ENCODE peak calls at places on chromosomes 4 and X, in six cellular contexts. K is SK-N-SH, L is K562, O is A549, Y is H1, Z is HepG2. P is an unnamed sample.

GRCh38 chr4:56762484-56763250 is 58.8 kb downstream of the SPINK2 start:
- DNase-seq in K (no peak), L (no peak), O (no peak), Y (no peak), Z (no peak), P (no peak)

GRCh38 chr4:167100120-167100519 is 134.2 kb downstream of the SPOCK3 start:
- DNase-seq in K (no peak), L (no peak), O (peak), Y (no peak), Z (peak), P (peak)

GRCh38 chr4:2378898-2379297 is 39.5 kb downstream of the ZFYVE28 start:
- DNase-seq in K (no peak), L (no peak), O (no peak), Y (no peak), Z (no peak), P (no peak)

GRCh38 chr4:142405021-142405991 is 440.8 kb downstream of the INPP4B start:
- DNase-seq in K (no peak), L (no peak), O (peak), Y (no peak), Z (no peak), P (peak)

GRCh38 chr4:15506464-15506863 is 36.8 kb downstream of the CC2D2A start:
- DNase-seq in K (no peak), L (no peak), O (no peak), Y (no peak), Z (no peak), P (no peak)

GRCh38 chr4:52408037-52408436 is 251.1 kb downstream of the USP46 start:
- DNase-seq in K (no peak), L (no peak), O (no peak), Y (no peak), Z (no peak), P (no peak)

GRCh38 chr4:26178874-26179273 is 141.9 kb upstream of the RBPJ start:
- DNase-seq in K (no peak), L (no peak), O (no peak), Y (no peak), Z (no peak), P (no peak)

GRCh38 chr4:134762053-134762452 is 560.5 kb upstream of the PABPC4L start:
- DNase-seq in K (peak), L (peak), O (no peak), Y (peak), Z (peak), P (no peak)

DNA sequence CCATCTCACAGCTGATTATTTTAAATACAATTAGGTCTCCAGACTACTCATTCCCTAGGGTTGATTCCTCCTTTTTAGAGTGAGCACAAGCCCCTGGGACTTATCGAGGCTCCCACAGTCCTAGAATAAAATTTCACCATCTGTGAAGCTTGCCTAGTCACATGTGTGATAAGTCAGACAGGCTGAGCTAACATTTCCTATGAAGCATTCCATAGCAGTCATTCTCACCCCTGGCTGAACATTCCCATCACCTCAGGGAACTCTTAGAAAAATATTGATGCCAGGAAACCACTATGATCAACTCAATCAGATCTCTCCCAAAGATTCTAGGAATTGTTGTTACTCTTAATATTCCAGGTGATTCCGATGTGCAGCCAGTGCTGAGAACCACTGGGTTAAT is 37.7 kb downstream of the ARHGEF9 start:
- DNase-seq in K (no peak), L (no peak), O (no peak), Y (no peak), Z (no peak), P (no peak)
- TF ChIP-seq CHD2 in K (no peak), L (no peak), O (no peak), Y (no peak), Z (no peak), P (no peak)

DNA sequence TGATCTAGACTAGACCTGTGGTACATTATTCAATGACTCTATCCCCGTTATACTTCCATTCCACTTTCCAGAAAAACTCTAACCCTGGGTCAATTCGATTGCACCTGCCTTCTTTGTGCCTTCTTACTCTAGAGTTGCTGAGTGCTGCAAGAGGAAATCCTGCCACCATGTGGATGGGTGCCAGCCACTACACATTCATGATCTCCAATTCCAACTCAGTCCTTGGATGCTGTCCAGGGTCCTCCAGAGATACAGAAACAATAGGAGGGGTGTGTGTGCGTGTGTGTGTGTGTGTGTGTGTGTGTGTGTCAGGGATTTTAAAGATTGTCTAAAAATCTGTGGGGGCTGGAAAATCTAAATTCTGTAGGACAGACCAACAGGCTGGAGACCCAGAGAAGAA is 42.9 kb upstream of the INTS6L start:
- DNase-seq in K (peak), L (peak), O (peak), Y (no peak), Z (peak), P (no peak)
- TF ChIP-seq CHD2 in K (no peak), L (no peak), O (no peak), Y (no peak), Z (no peak), P (no peak)

GRCh38 chr4:139506774-139507173 is 49.2 kb downstream of the SETD7 start:
- DNase-seq in K (no peak), L (no peak), O (no peak), Y (no peak), Z (no peak), P (no peak)

GRCh38 chr4:139511320-139511719 is 44.7 kb downstream of the SETD7 start:
- DNase-seq in K (no peak), L (peak), O (no peak), Y (no peak), Z (no peak), P (no peak)

GRCh38 chr4:139508581-139509237 is 47.3 kb downstream of the SETD7 start:
- DNase-seq in K (no peak), L (no peak), O (no peak), Y (no peak), Z (no peak), P (no peak)

GRCh38 chr4:139514382-139515059 is 41.5 kb downstream of the SETD7 start:
- DNase-seq in K (peak), L (peak), O (no peak), Y (no peak), Z (no peak), P (no peak)

DNA sequence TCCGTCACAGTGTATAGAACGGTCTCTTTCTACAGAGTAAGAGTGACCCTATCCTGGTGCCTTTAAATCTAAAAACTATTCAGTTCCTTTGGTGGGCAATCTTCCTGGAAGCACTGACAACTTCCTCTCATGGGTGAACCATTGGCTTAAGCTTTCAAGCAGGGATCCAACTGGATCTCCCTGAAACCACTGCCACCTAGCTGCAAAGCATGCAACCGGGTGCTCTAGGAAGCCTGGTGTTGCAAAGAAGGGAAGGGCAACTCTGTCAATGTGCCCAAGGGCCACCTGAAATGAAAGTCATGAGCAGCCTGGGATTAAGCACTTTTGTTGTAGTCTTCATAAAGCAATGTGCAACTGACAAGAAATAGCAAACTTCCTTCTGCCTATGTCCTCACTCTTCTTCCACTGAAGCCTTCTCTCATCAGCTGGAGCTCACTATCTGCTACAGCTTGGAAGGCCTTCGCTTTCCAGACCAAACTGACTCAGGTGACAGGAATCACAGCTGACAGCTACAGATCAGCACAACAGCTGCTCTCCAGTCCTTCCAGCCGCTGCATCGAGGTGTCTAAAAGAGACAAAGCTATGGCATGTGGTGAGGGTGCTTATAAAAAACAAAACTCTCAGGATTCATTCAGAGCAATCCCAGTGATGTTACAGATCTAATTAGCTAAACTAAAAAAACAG is 46.1 kb downstream of the SETD7 start:
- DNase-seq in K (no peak), L (peak), O (peak), Y (no peak), Z (peak), P (no peak)
- TF ChIP-seq CHD2 in K (no peak), L (no peak), O (no peak), Y (no peak), Z (no peak), P (no peak)

DNA sequence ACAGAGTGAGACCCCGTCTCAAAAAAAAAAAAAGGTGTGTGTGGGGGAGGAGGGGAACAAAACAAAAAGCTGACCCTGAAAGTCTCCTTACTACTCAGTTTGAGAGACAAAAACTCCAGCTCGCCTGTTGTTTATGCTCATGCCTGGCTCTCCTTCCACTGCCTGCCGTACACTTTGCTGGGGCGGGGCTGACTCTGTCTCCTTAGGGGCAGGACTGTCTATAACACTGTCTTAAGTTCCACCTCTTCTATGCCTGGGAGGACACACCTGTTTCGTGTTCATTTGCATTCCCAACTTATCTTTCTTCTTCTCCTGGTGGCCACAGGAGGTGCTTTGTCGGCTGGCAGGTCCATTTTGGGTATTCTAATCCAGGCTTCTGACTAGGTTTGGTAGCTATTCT is 81.4 kb downstream of the MTNR1A start:
- DNase-seq in K (no peak), L (peak), O (no peak), Y (no peak), Z (no peak), P (no peak)
- TF ChIP-seq CHD2 in K (no peak), L (no peak), O (no peak), Y (no peak), Z (no peak), P (no peak)

GRCh38 chr4:7860600-7861158 is 79.0 kb downstream of the AFAP1 start:
- DNase-seq in K (no peak), L (no peak), O (no peak), Y (no peak), Z (no peak), P (no peak)
- TF ChIP-seq CHD2 in K (no peak), L (no peak), O (no peak), Y (no peak), Z (no peak), P (no peak)